ENCODE peak calls at places on chromosomes 1 and 21, in nine cellular contexts. One of them, this sample, is unnamed.

GRCh38 chr1:30325085-30325935 is 398.1 kb downstream of the MATN1 start:
- DNase-seq in GM23248: no peak
- DNase-seq in CD8-positive, alpha-beta T cell: no peak
- DNase-seq in breast epithelium: no peak
- DNase-seq in naive thymus-derived CD4-positive, alpha-beta T cell: no peak
- DNase-seq in colonic mucosa: no peak
- DNase-seq in CD8-positive, alpha-beta memory T cell: no peak
- DNase-seq in neural progenitor cell: no peak
- DNase-seq in AG04450: no peak
- DNase-seq in this sample: no peak

GRCh38 chr21:43340491-43341348 is 86.2 kb downstream of the SIK1 start:
- DNase-seq in GM23248: peak; percentile 85
- DNase-seq in CD8-positive, alpha-beta T cell: no peak
- DNase-seq in breast epithelium: no peak
- DNase-seq in naive thymus-derived CD4-positive, alpha-beta T cell: no peak
- DNase-seq in colonic mucosa: no peak
- DNase-seq in CD8-positive, alpha-beta memory T cell: no peak
- DNase-seq in neural progenitor cell: no peak
- DNase-seq in AG04450: peak; percentile 69
- DNase-seq in this sample: no peak

GRCh38 chr1:85048296-85049064 is at the start of gene MCOLN3:
- DNase-seq in GM23248: peak; percentile 61
- DNase-seq in CD8-positive, alpha-beta T cell: peak; percentile 34
- DNase-seq in breast epithelium: no peak
- DNase-seq in naive thymus-derived CD4-positive, alpha-beta T cell: no peak
- DNase-seq in colonic mucosa: peak; percentile 53
- DNase-seq in CD8-positive, alpha-beta memory T cell: peak; percentile 24
- DNase-seq in neural progenitor cell: peak; percentile 77
- DNase-seq in AG04450: no peak
- DNase-seq in this sample: peak; percentile 85

GRCh38 chr1:94298861-94299260 is 61.5 kb upstream of the ARHGAP29 start:
- DNase-seq in GM23248: peak; percentile 65
- DNase-seq in CD8-positive, alpha-beta T cell: no peak
- DNase-seq in breast epithelium: peak; percentile 47
- DNase-seq in naive thymus-derived CD4-positive, alpha-beta T cell: no peak
- DNase-seq in colonic mucosa: no peak
- DNase-seq in CD8-positive, alpha-beta memory T cell: no peak
- DNase-seq in neural progenitor cell: no peak
- DNase-seq in AG04450: no peak
- DNase-seq in this sample: no peak

GRCh38 chr1:173048629-173049326 is 2.0 kb downstream of the TNFSF18 start:
- DNase-seq in GM23248: peak; percentile 67
- DNase-seq in CD8-positive, alpha-beta T cell: no peak
- DNase-seq in breast epithelium: no peak
- DNase-seq in naive thymus-derived CD4-positive, alpha-beta T cell: no peak
- DNase-seq in colonic mucosa: no peak
- DNase-seq in CD8-positive, alpha-beta memory T cell: no peak
- DNase-seq in neural progenitor cell: no peak
- DNase-seq in AG04450: no peak
- DNase-seq in this sample: no peak

GRCh38 chr1:109557520-109557919 is 9.1 kb downstream of the GNAI3 start:
- DNase-seq in GM23248: no peak
- DNase-seq in CD8-positive, alpha-beta T cell: no peak
- DNase-seq in breast epithelium: no peak
- DNase-seq in naive thymus-derived CD4-positive, alpha-beta T cell: no peak
- DNase-seq in colonic mucosa: no peak
- DNase-seq in CD8-positive, alpha-beta memory T cell: no peak
- DNase-seq in neural progenitor cell: no peak
- DNase-seq in AG04450: no peak
- DNase-seq in this sample: no peak

GRCh38 chr1:183543619-183544204 is 46.5 kb downstream of the NCF2 start:
- DNase-seq in GM23248: peak; percentile 84
- DNase-seq in CD8-positive, alpha-beta T cell: peak; percentile 9
- DNase-seq in breast epithelium: no peak
- DNase-seq in naive thymus-derived CD4-positive, alpha-beta T cell: no peak
- DNase-seq in colonic mucosa: peak; percentile 27
- DNase-seq in CD8-positive, alpha-beta memory T cell: peak; percentile 30
- DNase-seq in neural progenitor cell: peak; percentile 60
- DNase-seq in AG04450: peak; percentile 26
- DNase-seq in this sample: no peak

GRCh38 chr1:93661829-93662474 is 19.7 kb downstream of the BCAR3 start:
- DNase-seq in GM23248: peak; percentile 92
- DNase-seq in CD8-positive, alpha-beta T cell: no peak
- DNase-seq in breast epithelium: no peak
- DNase-seq in naive thymus-derived CD4-positive, alpha-beta T cell: no peak
- DNase-seq in colonic mucosa: no peak
- DNase-seq in CD8-positive, alpha-beta memory T cell: no peak
- DNase-seq in neural progenitor cell: no peak
- DNase-seq in AG04450: peak; percentile 58
- DNase-seq in this sample: no peak

GRCh38 chr1:232722626-232723025 is 82.6 kb upstream of the MAP10 start:
- DNase-seq in GM23248: peak; percentile 12
- DNase-seq in CD8-positive, alpha-beta T cell: no peak
- DNase-seq in breast epithelium: no peak
- DNase-seq in naive thymus-derived CD4-positive, alpha-beta T cell: no peak
- DNase-seq in colonic mucosa: no peak
- DNase-seq in CD8-positive, alpha-beta memory T cell: no peak
- DNase-seq in neural progenitor cell: no peak
- DNase-seq in AG04450: no peak
- DNase-seq in this sample: no peak

GRCh38 chr1:175313672-175314225 is 121.2 kb upstream of the KIAA0040 start:
- DNase-seq in GM23248: no peak
- DNase-seq in CD8-positive, alpha-beta T cell: no peak
- DNase-seq in breast epithelium: no peak
- DNase-seq in naive thymus-derived CD4-positive, alpha-beta T cell: no peak
- DNase-seq in colonic mucosa: no peak
- DNase-seq in CD8-positive, alpha-beta memory T cell: no peak
- DNase-seq in neural progenitor cell: no peak
- DNase-seq in AG04450: no peak
- DNase-seq in this sample: no peak

GRCh38 chr1:17617787-17618557 is 78.5 kb downstream of the ARHGEF10L start:
- DNase-seq in GM23248: peak; percentile 76
- DNase-seq in CD8-positive, alpha-beta T cell: no peak
- DNase-seq in breast epithelium: no peak
- DNase-seq in naive thymus-derived CD4-positive, alpha-beta T cell: no peak
- DNase-seq in colonic mucosa: no peak
- DNase-seq in CD8-positive, alpha-beta memory T cell: no peak
- DNase-seq in neural progenitor cell: no peak
- DNase-seq in AG04450: no peak
- DNase-seq in this sample: no peak

GRCh38 chr1:69919129-69919921 is 286.1 kb downstream of the LRRC40 start:
- DNase-seq in GM23248: no peak
- DNase-seq in CD8-positive, alpha-beta T cell: no peak
- DNase-seq in breast epithelium: no peak
- DNase-seq in naive thymus-derived CD4-positive, alpha-beta T cell: no peak
- DNase-seq in colonic mucosa: no peak
- DNase-seq in CD8-positive, alpha-beta memory T cell: no peak
- DNase-seq in neural progenitor cell: no peak
- DNase-seq in AG04450: no peak
- DNase-seq in this sample: no peak

GRCh38 chr1:108861566-108861965 is 4.7 kb upstream of the AKNAD1 start:
- DNase-seq in GM23248: no peak
- DNase-seq in CD8-positive, alpha-beta T cell: no peak
- DNase-seq in breast epithelium: no peak
- DNase-seq in naive thymus-derived CD4-positive, alpha-beta T cell: no peak
- DNase-seq in colonic mucosa: no peak
- DNase-seq in CD8-positive, alpha-beta memory T cell: no peak
- DNase-seq in neural progenitor cell: no peak
- DNase-seq in AG04450: no peak
- DNase-seq in this sample: no peak

GRCh38 chr1:234776875-234777849 is 167.2 kb upstream of the IRF2BP2 start:
- DNase-seq in GM23248: no peak
- DNase-seq in CD8-positive, alpha-beta T cell: no peak
- DNase-seq in breast epithelium: peak; percentile 24
- DNase-seq in naive thymus-derived CD4-positive, alpha-beta T cell: no peak
- DNase-seq in colonic mucosa: no peak
- DNase-seq in CD8-positive, alpha-beta memory T cell: no peak
- DNase-seq in neural progenitor cell: peak; percentile 10
- DNase-seq in AG04450: no peak
- DNase-seq in this sample: peak; percentile 56

GRCh38 chr1:98496246-98496995 is 165.1 kb upstream of the SNX7 start:
- DNase-seq in GM23248: peak; percentile 40
- DNase-seq in CD8-positive, alpha-beta T cell: no peak
- DNase-seq in breast epithelium: no peak
- DNase-seq in naive thymus-derived CD4-positive, alpha-beta T cell: no peak
- DNase-seq in colonic mucosa: no peak
- DNase-seq in CD8-positive, alpha-beta memory T cell: no peak
- DNase-seq in neural progenitor cell: no peak
- DNase-seq in AG04450: no peak
- DNase-seq in this sample: no peak

DNA sequence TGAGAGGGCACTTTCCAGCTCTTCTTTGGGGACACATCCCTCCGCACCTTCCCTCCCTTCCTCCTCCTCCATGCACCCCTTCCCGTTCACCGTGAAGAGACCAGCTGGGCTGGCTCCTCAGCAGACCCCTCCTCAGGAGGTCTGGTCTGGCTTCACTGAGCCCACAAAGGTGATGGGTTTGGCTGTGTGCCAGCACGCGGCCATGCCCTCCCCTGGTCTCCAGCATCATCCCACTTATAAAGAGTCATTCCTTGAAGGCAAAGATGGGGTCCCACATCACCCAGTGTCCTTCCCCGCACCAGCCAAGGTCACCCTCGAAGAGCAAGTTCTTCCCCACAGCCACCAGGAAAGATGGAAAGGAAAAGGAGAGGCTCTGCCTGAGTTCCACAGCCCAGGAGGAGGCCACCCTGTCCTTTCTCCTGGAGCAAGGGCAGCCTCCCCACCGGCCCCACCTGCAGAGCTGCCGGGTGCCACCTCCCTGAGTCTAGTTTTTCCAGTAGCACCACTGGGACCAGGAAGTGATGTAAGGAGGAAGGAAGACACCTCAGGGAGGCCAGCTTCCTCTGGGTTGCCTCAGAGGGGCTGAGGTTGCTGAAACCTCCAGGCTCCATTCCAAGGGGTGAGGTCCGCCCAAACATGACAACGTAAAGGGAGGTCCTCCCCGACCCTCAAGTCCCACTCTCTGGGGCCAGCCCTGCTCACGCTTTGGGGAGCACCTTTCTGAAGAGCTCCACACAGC is 32.7 kb downstream of the RIPK4 start:
- DNase-seq in GM23248: no peak
- DNase-seq in CD8-positive, alpha-beta T cell: no peak
- DNase-seq in breast epithelium: no peak
- DNase-seq in naive thymus-derived CD4-positive, alpha-beta T cell: no peak
- DNase-seq in colonic mucosa: no peak
- DNase-seq in CD8-positive, alpha-beta memory T cell: no peak
- DNase-seq in neural progenitor cell: no peak
- DNase-seq in AG04450: no peak
- DNase-seq in this sample: no peak
- H3K9me3 ChIP-seq in GM23248: no peaks in the 10 kb centered on the region
- H3K9me3 ChIP-seq in CD8-positive, alpha-beta T cell: no peaks in the 10 kb centered on the region
- H3K9me3 ChIP-seq in breast epithelium: peaks cover 11% of the 10 kb centered on the region
- H3K9me3 ChIP-seq in naive thymus-derived CD4-positive, alpha-beta T cell: no peaks in the 10 kb centered on the region
- H3K9me3 ChIP-seq in colonic mucosa: no peaks in the 10 kb centered on the region
- H3K9me3 ChIP-seq in CD8-positive, alpha-beta memory T cell: no peaks in the 10 kb centered on the region
- H3K9me3 ChIP-seq in neural progenitor cell: peaks cover 8% of the 10 kb centered on the region
- H3K9me3 ChIP-seq in AG04450: peaks cover 16% of the 10 kb centered on the region
- H3K9me3 ChIP-seq in this sample: no peaks in the 10 kb centered on the region

GRCh38 chr1:97144527-97144926 is 422.9 kb downstream of the PTBP2 start:
- DNase-seq in GM23248: peak; percentile 85
- DNase-seq in CD8-positive, alpha-beta T cell: no peak
- DNase-seq in breast epithelium: no peak
- DNase-seq in naive thymus-derived CD4-positive, alpha-beta T cell: no peak
- DNase-seq in colonic mucosa: no peak
- DNase-seq in CD8-positive, alpha-beta memory T cell: no peak
- DNase-seq in neural progenitor cell: no peak
- DNase-seq in AG04450: no peak
- DNase-seq in this sample: no peak
- H3K9me3 ChIP-seq in GM23248: no peaks in the 10 kb centered on the region
- H3K9me3 ChIP-seq in CD8-positive, alpha-beta T cell: no peaks in the 10 kb centered on the region
- H3K9me3 ChIP-seq in breast epithelium: no peaks in the 10 kb centered on the region
- H3K9me3 ChIP-seq in naive thymus-derived CD4-positive, alpha-beta T cell: no peaks in the 10 kb centered on the region
- H3K9me3 ChIP-seq in colonic mucosa: no peaks in the 10 kb centered on the region
- H3K9me3 ChIP-seq in CD8-positive, alpha-beta memory T cell: no peaks in the 10 kb centered on the region
- H3K9me3 ChIP-seq in neural progenitor cell: no peaks in the 10 kb centered on the region
- H3K9me3 ChIP-seq in AG04450: no peaks in the 10 kb centered on the region
- H3K9me3 ChIP-seq in this sample: no peaks in the 10 kb centered on the region

GRCh38 chr1:4306559-4307467 is 347.6 kb upstream of the AJAP1 start:
- DNase-seq in GM23248: no peak
- DNase-seq in CD8-positive, alpha-beta T cell: no peak
- DNase-seq in breast epithelium: no peak
- DNase-seq in naive thymus-derived CD4-positive, alpha-beta T cell: no peak
- DNase-seq in colonic mucosa: no peak
- DNase-seq in CD8-positive, alpha-beta memory T cell: no peak
- DNase-seq in neural progenitor cell: no peak
- DNase-seq in AG04450: no peak
- DNase-seq in this sample: no peak

GRCh38 chr1:4307911-4308545 is 346.4 kb upstream of the AJAP1 start:
- DNase-seq in GM23248: no peak
- DNase-seq in CD8-positive, alpha-beta T cell: no peak
- DNase-seq in breast epithelium: no peak
- DNase-seq in naive thymus-derived CD4-positive, alpha-beta T cell: no peak
- DNase-seq in colonic mucosa: no peak
- DNase-seq in CD8-positive, alpha-beta memory T cell: no peak
- DNase-seq in neural progenitor cell: no peak
- DNase-seq in AG04450: no peak
- DNase-seq in this sample: no peak

GRCh38 chr1:4305526-4306301 is 348.7 kb upstream of the AJAP1 start:
- DNase-seq in GM23248: peak; percentile 1
- DNase-seq in CD8-positive, alpha-beta T cell: no peak
- DNase-seq in breast epithelium: no peak
- DNase-seq in naive thymus-derived CD4-positive, alpha-beta T cell: no peak
- DNase-seq in colonic mucosa: no peak
- DNase-seq in CD8-positive, alpha-beta memory T cell: no peak
- DNase-seq in neural progenitor cell: no peak
- DNase-seq in AG04450: no peak
- DNase-seq in this sample: no peak

GRCh38 chr1:4308826-4309225 is 345.6 kb upstream of the AJAP1 start:
- DNase-seq in GM23248: no peak
- DNase-seq in CD8-positive, alpha-beta T cell: no peak
- DNase-seq in breast epithelium: no peak
- DNase-seq in naive thymus-derived CD4-positive, alpha-beta T cell: no peak
- DNase-seq in colonic mucosa: no peak
- DNase-seq in CD8-positive, alpha-beta memory T cell: no peak
- DNase-seq in neural progenitor cell: no peak
- DNase-seq in AG04450: no peak
- DNase-seq in this sample: no peak

GRCh38 chr1:4307468-4307845 is 347.0 kb upstream of the AJAP1 start:
- DNase-seq in GM23248: no peak
- DNase-seq in CD8-positive, alpha-beta T cell: no peak
- DNase-seq in breast epithelium: no peak
- DNase-seq in naive thymus-derived CD4-positive, alpha-beta T cell: no peak
- DNase-seq in colonic mucosa: no peak
- DNase-seq in CD8-positive, alpha-beta memory T cell: no peak
- DNase-seq in neural progenitor cell: no peak
- DNase-seq in AG04450: no peak
- DNase-seq in this sample: no peak
- H3K9me3 ChIP-seq in GM23248: no peaks in the 10 kb centered on the region
- H3K9me3 ChIP-seq in CD8-positive, alpha-beta T cell: no peaks in the 10 kb centered on the region
- H3K9me3 ChIP-seq in breast epithelium: no peaks in the 10 kb centered on the region
- H3K9me3 ChIP-seq in naive thymus-derived CD4-positive, alpha-beta T cell: no peaks in the 10 kb centered on the region
- H3K9me3 ChIP-seq in colonic mucosa: no peaks in the 10 kb centered on the region
- H3K9me3 ChIP-seq in CD8-positive, alpha-beta memory T cell: no peaks in the 10 kb centered on the region
- H3K9me3 ChIP-seq in neural progenitor cell: no peaks in the 10 kb centered on the region
- H3K9me3 ChIP-seq in AG04450: peaks cover 83% of the 10 kb centered on the region
- H3K9me3 ChIP-seq in this sample: no peaks in the 10 kb centered on the region

DNA sequence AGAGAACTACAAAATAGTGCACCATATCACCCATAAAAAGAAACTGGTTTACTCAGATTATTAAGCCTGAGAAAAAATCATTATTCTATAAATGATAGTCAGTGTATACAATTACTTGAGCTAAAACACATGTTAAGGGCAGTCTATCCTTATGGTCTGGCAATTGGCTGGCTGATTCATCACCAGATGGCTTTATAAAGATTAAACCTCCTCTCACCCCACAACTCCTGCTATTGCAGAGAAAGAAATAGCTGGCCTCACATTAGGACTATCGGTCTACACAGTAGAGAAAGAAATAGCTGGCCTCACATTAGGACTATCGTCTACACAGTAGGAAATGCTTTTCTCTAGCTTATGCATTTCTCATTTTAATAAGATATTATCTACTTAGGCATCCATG is 21.2 kb downstream of the CEP170 start:
- DNase-seq in GM23248: peak; percentile 75
- DNase-seq in CD8-positive, alpha-beta T cell: no peak
- DNase-seq in breast epithelium: no peak
- DNase-seq in naive thymus-derived CD4-positive, alpha-beta T cell: no peak
- DNase-seq in colonic mucosa: no peak
- DNase-seq in CD8-positive, alpha-beta memory T cell: no peak
- DNase-seq in neural progenitor cell: no peak
- DNase-seq in AG04450: peak; percentile 78
- DNase-seq in this sample: no peak
- H3K9me3 ChIP-seq in GM23248: no peaks in the 10 kb centered on the region
- H3K9me3 ChIP-seq in CD8-positive, alpha-beta T cell: peaks cover 6% of the 10 kb centered on the region
- H3K9me3 ChIP-seq in breast epithelium: peaks cover 12% of the 10 kb centered on the region
- H3K9me3 ChIP-seq in naive thymus-derived CD4-positive, alpha-beta T cell: no peaks in the 10 kb centered on the region
- H3K9me3 ChIP-seq in colonic mucosa: no peaks in the 10 kb centered on the region
- H3K9me3 ChIP-seq in CD8-positive, alpha-beta memory T cell: peaks cover 10% of the 10 kb centered on the region
- H3K9me3 ChIP-seq in neural progenitor cell: peaks cover 21% of the 10 kb centered on the region
- H3K9me3 ChIP-seq in AG04450: peaks cover 10% of the 10 kb centered on the region
- H3K9me3 ChIP-seq in this sample: no peaks in the 10 kb centered on the region